ENCODE peak calls at places on chromosome 12, in six cellular contexts. Q, Z, Y, T, M and P are unnamed samples.

GRCh38 chr12:19799886-19800602 is 360.8 kb downstream of the AEBP2 start:
- DNase-seq in Y (no peak), T (no peak), M (no peak), Q (no peak), Z (no peak), P (no peak)

GRCh38 chr12:106978035-106978800 is 8.7 kb downstream of the MTERF2 start:
- DNase-seq in Z (no peak), T (no peak), M (no peak), Y (no peak), Q (no peak), P (no peak)

GRCh38 chr12:14959463-14959862 is 1.9 kb downstream of the ARHGDIB start:
- DNase-seq in Y (no peak), T (no peak), Z (no peak), M (peak), Q (no peak), P (no peak)

GRCh38 chr12:64669270-64669842 is 59.1 kb downstream of the RASSF3 start:
- DNase-seq in Q (peak), T (peak), Z (peak), Y (peak), M (no peak), P (peak)

GRCh38 chr12:121371404-121371803 is 19.2 kb upstream of the ANAPC5 start:
- DNase-seq in Q (no peak), M (no peak), Y (no peak), Z (no peak), T (no peak), P (no peak)

GRCh38 chr12:53052419-53053222 is 2.8 kb downstream of the TNS2 start:
- DNase-seq in Q (peak), T (no peak), M (peak), Z (no peak), Y (no peak), P (no peak)

GRCh38 chr12:14567311-14568195 is at the start of gene PLBD1:
- DNase-seq in T (peak), M (peak), Y (peak), Z (peak), Q (no peak), P (no peak)

GRCh38 chr12:129276408-129277042 is 423.2 kb downstream of the GLT1D1 start:
- DNase-seq in M (no peak), Q (no peak), Y (no peak), Z (no peak), T (no peak), P (no peak)

GRCh38 chr12:10842862-10843261 is 6.4 kb downstream of the PRR4 start:
- DNase-seq in Q (no peak), Y (no peak), Z (no peak), M (no peak), T (no peak), P (no peak)

GRCh38 chr12:108563135-108563803 is 873 bp downstream of the ISCU start:
- DNase-seq in Q (peak), M (peak), T (peak), Y (peak), Z (peak), P (peak)

GRCh38 chr12:118548887-118549286 is 172.5 kb downstream of the SUDS3 start:
- DNase-seq in T (no peak), M (no peak), Q (no peak), Z (no peak), Y (no peak), P (no peak)

GRCh38 chr12:48956279-48957140 is 777 bp downstream of the ARF3 start:
- DNase-seq in T (peak), Q (peak), Z (peak), M (peak), Y (peak), P (peak)

GRCh38 chr12:67498981-67499380 is 149.6 kb upstream of the DYRK2 start:
- DNase-seq in Y (no peak), T (no peak), Q (no peak), M (peak), Z (no peak), P (no peak)

GRCh38 chr12:48084066-48084465 is 21.8 kb downstream of the SENP1 start:
- DNase-seq in Q (peak), T (peak), M (no peak), Z (peak), Y (no peak), P (no peak)

GRCh38 chr12:8033153-8034044 is 883 bp downstream of the FOXJ2 start:
- DNase-seq in Z (peak), Q (peak), Y (peak), M (peak), T (peak), P (peak)

GRCh38 chr12:11795910-11796459 is 146.5 kb downstream of the ETV6 start:
- DNase-seq in Y (no peak), Q (peak), T (peak), M (no peak), Z (no peak), P (no peak)

GRCh38 chr12:132605055-132605441 is 5.3 kb downstream of the LRCOL1 start:
- DNase-seq in Z (no peak), M (no peak), Y (no peak), T (no peak), Q (no peak), P (no peak)

GRCh38 chr12:45348986-45349385 is 133.1 kb downstream of the ANO6 start:
- DNase-seq in Y (no peak), Z (no peak), M (no peak), T (no peak), Q (no peak), P (no peak)

GRCh38 chr12:112537710-112538396 is 119.1 kb downstream of the PTPN11 start:
- DNase-seq in Y (no peak), M (no peak), Q (peak), Z (no peak), T (peak), P (peak)

GRCh38 chr12:113581342-113581741 is 109.7 kb upstream of the LHX5 start:
- DNase-seq in Q (no peak), Y (no peak), M (no peak), Z (no peak), T (no peak), P (no peak)

GRCh38 chr12:27163048-27163715 is 80.8 kb upstream of the C12orf71 start:
- DNase-seq in Y (peak), Q (peak), T (peak), M (peak), Z (no peak), P (peak)

GRCh38 chr12:13171921-13172859 is 24.3 kb upstream of the EMP1 start:
- DNase-seq in Y (peak), Z (no peak), M (no peak), Q (no peak), T (peak), P (no peak)

GRCh38 chr12:123273166-123273565 is 1.5 kb upstream of the CDK2AP1 start:
- DNase-seq in T (no peak), Q (no peak), Y (no peak), Z (no peak), M (no peak), P (no peak)

GRCh38 chr12:46224401-46224800 is 44.4 kb downstream of the SLC38A1 start:
- DNase-seq in Z (no peak), T (no peak), Y (no peak), M (no peak), Q (peak), P (no peak)

GRCh38 chr12:94010307-94010706 is 138.1 kb upstream of the PLXNC1 start:
- DNase-seq in M (no peak), Y (no peak), T (peak), Q (no peak), Z (no peak), P (no peak)

GRCh38 chr12:120093592-120094355 is 22.8 kb downstream of the RAB35 start:
- DNase-seq in Z (no peak), M (peak), Q (no peak), T (peak), Y (no peak), P (no peak)
- H3K4me3 ChIP-seq in Z (no peak), M (no peak), Q (no peak), T (peak), Y (no peak), P (no peak)

DNA sequence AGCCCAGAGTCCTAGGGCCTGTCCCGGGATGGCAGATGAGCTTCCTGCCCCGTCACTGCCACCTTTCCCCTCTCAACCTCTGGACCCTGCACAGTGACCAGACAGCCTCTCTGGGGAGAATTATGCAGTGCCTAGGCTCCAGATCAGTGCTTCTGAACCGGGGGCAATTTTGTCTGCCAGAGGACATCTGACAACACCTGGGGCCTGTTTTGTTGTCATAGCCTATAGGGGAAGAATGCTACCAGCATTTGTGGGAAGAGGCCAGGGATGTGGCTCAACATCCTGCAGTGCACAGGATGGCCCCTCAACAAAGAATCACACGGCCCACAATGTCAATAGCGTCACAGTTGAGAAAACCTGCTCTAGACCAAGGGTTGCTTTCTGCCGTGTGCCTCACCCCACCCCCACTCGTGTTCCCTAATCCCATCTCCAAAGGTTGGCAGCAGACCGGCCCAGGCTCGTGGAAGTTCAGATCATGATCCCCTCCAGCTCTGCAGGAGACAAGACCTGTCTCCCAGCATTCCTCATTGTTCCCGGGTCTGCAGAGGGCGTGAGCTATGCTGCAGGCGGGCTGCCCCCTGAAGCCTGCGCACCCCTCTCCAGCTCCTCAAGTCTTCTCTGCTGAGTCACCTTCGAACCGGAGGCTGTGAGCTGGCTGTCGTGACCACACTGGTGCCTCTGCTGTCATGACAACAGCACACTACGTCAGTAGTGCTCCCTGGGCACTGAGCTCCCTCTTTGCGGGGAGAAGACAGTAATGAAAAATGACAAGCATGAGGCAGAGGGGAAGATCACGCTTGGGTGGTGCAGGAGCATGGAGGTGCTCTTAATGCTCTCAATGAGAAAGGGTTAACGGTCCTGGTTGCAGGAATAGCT is 2.0 kb upstream of the GAPDH start:
- DNase-seq in Y (peak), M (peak), Z (peak), Q (peak), T (peak), P (peak)
- H3K4me3 ChIP-seq in Y (peak), M (peak), Z (peak), Q (peak), T (peak), P (peak)

DNA sequence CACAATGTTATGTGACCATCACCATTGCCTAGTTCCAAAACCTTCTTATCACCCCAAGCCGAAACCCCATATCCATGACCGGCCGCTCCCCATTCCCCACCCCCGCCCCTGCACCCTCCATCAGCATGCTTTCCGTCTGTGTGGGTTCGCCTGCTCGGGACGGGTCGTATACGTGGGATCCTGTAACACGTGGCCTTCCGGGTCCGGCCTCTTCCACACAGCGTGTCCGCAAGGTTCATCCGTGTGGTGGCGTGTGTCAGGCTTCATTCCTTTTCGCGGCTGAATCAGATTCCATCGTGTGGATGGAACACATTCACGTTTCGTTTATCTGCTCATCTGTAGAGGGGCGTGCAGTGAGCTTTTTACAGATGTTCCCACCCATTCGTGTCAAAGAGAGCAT is 41.4 kb downstream of the RIMBP2 start:
- DNase-seq in T (no peak), Q (no peak), M (no peak), Z (no peak), Y (no peak), P (no peak)
- H3K4me3 ChIP-seq in T (no peak), Q (no peak), M (no peak), Z (no peak), Y (no peak), P (no peak)

GRCh38 chr12:56153291-56154065 is 1.1 kb downstream of the MYL6B start:
- DNase-seq in T (no peak), Y (no peak), Z (peak), M (no peak), Q (no peak), P (no peak)
- H3K4me3 ChIP-seq in T (peak), Y (peak), Z (peak), M (peak), Q (peak), P (peak)